ENCODE peak calls at places on chromosomes 1 and 21, in six cellular contexts. D is foreskin fibroblast, H is cardiac fibroblast, B is hepatocyte, C is AG04450, V is fibroblast of the aortic adventitia. N is an unnamed sample.
A peak's percentile ranks its signal among the peaks of the same experiment; 100 is the strongest.

GRCh38 chr1:39745016-39745670 is 6.5 kb downstream of the PPIE start:
- DNase-seq in D (no peak), H (no peak), B (no peak), C (no peak), V (no peak), N (no peak)

GRCh38 chr21:36879827-36880226 is 86.6 kb downstream of the HLCS start:
- DNase-seq in D (no peak), H (no peak), B (no peak), C (no peak), V (no peak), N (no peak)

GRCh38 chr21:33025471-33026298 is at the start of gene OLIG2:
- DNase-seq in D (peak; percentile 15), H (no peak), B (no peak), C (no peak), V (no peak), N (no peak)

GRCh38 chr1:248886237-248886895 is 19.7 kb upstream of the PGBD2 start:
- DNase-seq in D (peak; percentile 51), H (peak; percentile 54), B (no peak), C (no peak), V (peak; percentile 38), N (peak; percentile 56)

GRCh38 chr1:108686609-108687313 is 5.3 kb upstream of the PRPF38B start:
- DNase-seq in D (peak; percentile 88), H (peak; percentile 57), B (no peak), C (no peak), V (peak; percentile 92), N (peak; percentile 89)

GRCh38 chr1:152645146-152645545 is 18.0 kb upstream of the LCE2D start:
- DNase-seq in D (no peak), H (no peak), B (no peak), C (no peak), V (no peak), N (no peak)

GRCh38 chr1:45327644-45328515 is 1.2 kb downstream of the HPDL start:
- DNase-seq in D (peak; percentile 23), H (no peak), B (no peak), C (no peak), V (no peak), N (no peak)

GRCh38 chr1:198903203-198903602 is 264.4 kb downstream of the PTPRC start:
- DNase-seq in D (no peak), H (peak; percentile 37), B (peak; percentile 12), C (no peak), V (peak; percentile 49), N (peak; percentile 64)

GRCh38 chr1:230169454-230170152 is 102.6 kb downstream of the GALNT2 start:
- DNase-seq in D (no peak), H (no peak), B (no peak), C (no peak), V (peak; percentile 44), N (no peak)

GRCh38 chr1:157142765-157143423 is 4.7 kb upstream of the ETV3 start:
- DNase-seq in D (no peak), H (no peak), B (no peak), C (no peak), V (no peak), N (no peak)

GRCh38 chr1:53599461-53599860 is 139.5 kb downstream of the GLIS1 start:
- DNase-seq in D (no peak), H (no peak), B (no peak), C (no peak), V (no peak), N (no peak)

GRCh38 chr1:116254001-116254400 is 119.0 kb upstream of the ATP1A1 start:
- DNase-seq in D (no peak), H (no peak), B (no peak), C (no peak), V (no peak), N (no peak)

GRCh38 chr1:111179968-111180533 is 20.4 kb downstream of the DENND2D start:
- DNase-seq in D (no peak), H (no peak), B (no peak), C (no peak), V (no peak), N (no peak)

GRCh38 chr1:47942238-47942629 is 55.0 kb downstream of the TRABD2B start:
- DNase-seq in D (no peak), H (no peak), B (no peak), C (no peak), V (no peak), N (no peak)

GRCh38 chr1:179353546-179353945 is 12.2 kb upstream of the AXDND1 start:
- DNase-seq in D (peak; percentile 84), H (peak; percentile 95), B (peak; percentile 33), C (peak; percentile 56), V (peak; percentile 95), N (peak; percentile 84)

GRCh38 chr1:22870201-22870871 is 102.3 kb downstream of the LACTBL1 start:
- DNase-seq in D (peak; percentile 27), H (peak; percentile 67), B (no peak), C (no peak), V (peak; percentile 46), N (no peak)

GRCh38 chr1:20059847-20060246 is 10.1 kb upstream of the PLA2G5 start:
- DNase-seq in D (no peak), H (no peak), B (no peak), C (no peak), V (no peak), N (no peak)

GRCh38 chr1:212878418-212878817 is 20.3 kb downstream of the FLVCR1 start:
- DNase-seq in D (no peak), H (no peak), B (no peak), C (no peak), V (no peak), N (no peak)

GRCh38 chr21:32083175-32083574 is 195.7 kb downstream of the MIS18A start:
- DNase-seq in D (no peak), H (peak; percentile 8), B (no peak), C (no peak), V (no peak), N (no peak)

DNA sequence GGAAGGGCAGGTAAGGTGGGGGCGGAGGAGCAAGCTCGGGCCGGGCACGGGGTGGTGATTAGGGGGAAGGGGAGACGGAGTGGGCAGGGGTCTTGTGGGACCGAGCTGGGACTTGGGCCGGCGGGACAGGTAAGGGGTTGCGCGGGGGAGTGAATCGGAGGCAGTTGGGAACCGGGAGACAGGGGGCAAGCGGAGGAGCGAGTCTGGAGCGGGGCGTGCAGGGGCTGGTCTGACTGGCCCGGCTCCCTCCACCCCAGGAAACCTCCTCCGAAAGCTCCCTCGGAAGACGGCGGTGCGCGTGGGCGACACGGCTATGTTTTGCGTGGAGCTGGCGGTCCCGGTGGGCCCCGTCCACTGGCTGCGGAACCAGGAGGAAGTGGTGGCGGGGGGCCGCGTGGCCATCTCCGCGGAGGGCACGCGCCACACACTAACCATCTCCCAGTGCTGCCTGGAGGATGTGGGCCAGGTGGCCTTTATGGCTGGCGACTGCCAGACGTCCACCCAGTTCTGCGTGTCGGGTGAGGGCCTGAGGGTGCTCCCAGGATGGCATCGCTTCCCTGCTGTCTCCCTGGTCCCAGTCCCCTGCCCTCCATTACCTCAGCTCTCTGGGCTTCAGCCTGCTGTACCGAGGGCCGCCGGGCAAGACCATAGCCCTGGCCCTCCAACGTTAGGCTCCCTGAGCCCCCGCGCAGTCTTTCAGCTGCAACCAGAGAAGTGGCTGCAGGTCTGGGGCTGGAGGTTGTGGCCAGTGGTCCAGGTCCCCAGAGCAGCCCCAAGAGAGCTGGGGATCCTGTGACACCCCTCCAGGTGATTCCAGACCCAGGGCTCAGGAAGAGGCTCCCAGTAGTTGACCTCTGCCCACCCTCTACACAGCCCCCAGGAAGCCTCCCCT is 6.3 kb downstream of the OBSCN start:
- DNase-seq in D (no peak), H (no peak), B (no peak), C (no peak), V (no peak), N (no peak)
- H3K4me3 ChIP-seq in D (peak overlapping the region; percentile 37), H (peak overlapping the region; percentile 40), B (peak overlapping the region; percentile 45), C (peak overlapping the region; percentile 73), V (peak overlapping the region; percentile 13), N (peak overlapping the region; percentile 33)

GRCh38 chr1:54768093-54768492 is 3.8 kb upstream of the PARS2 start:
- DNase-seq in D (peak; percentile 25), H (peak; percentile 13), B (no peak), C (no peak), V (peak; percentile 26), N (no peak)
- TF ChIP-seq CTCF in D (no peak), H (no peak), B (peak; percentile 11), C (peak; percentile 22), V (no peak), N (no peak)

GRCh38 chr1:149884433-149885363 is 14.7 kb upstream of the BOLA1 start:
- DNase-seq in D (peak; percentile 45), H (peak; percentile 33), B (peak; percentile 28), C (no peak), V (peak; percentile 34), N (peak; percentile 5)

GRCh38 chr1:149881876-149882275 is 17.5 kb upstream of the BOLA1 start:
- DNase-seq in D (no peak), H (no peak), B (no peak), C (no peak), V (no peak), N (no peak)

GRCh38 chr1:149886396-149887195 is 12.8 kb upstream of the BOLA1 start:
- DNase-seq in D (peak; percentile 99), H (peak; percentile 100), B (peak; percentile 97), C (peak; percentile 99), V (peak; percentile 100), N (peak; percentile 100)

GRCh38 chr1:149885364-149886111 is 13.8 kb upstream of the BOLA1 start:
- DNase-seq in D (peak; percentile 93), H (peak; percentile 84), B (peak; percentile 80), C (peak; percentile 20), V (peak; percentile 83), N (peak; percentile 80)

DNA sequence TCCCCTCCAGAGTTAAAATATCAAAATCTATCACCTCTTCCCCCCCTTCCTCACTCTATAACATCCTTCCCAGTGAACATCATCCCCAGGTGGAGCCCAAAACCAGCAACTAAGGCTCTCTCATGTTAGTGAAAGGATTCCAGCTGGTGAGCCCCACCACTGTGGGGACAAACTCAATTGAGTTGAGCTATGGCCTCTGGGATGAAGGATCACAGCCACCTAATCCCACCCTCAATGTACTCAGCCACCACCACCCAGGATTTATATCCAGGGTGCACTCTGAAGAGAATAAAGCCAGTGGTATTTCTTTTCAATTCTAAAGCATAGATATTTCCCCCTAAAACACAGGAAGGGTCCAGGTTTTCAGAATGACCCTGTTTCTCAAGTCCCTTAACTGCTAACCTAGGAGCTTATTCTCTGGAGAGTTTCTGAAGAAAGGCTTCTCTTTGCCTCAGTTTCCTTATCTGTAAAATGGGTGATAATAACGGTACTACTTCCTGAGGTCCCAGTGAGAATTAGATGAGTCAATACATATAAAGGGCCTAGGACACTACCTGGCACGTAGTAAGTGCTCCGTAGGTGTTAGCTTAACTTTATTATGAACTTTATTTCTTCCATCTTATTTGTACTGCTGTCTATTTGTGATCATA is 15.6 kb upstream of the BOLA1 start:
- DNase-seq in D (no peak), H (no peak), B (no peak), C (no peak), V (no peak), N (no peak)
- H3K4me3 ChIP-seq in D (no peak overlapping the region), H (no peak overlapping the region), B (peak overlapping the region; percentile 83), C (no peak overlapping the region), V (no peak overlapping the region), N (no peak overlapping the region)

GRCh38 chr1:101140041-101140718 is 96.6 kb upstream of the S1PR1 start:
- DNase-seq in D (no peak), H (no peak), B (no peak), C (no peak), V (no peak), N (no peak)

GRCh38 chr1:101137144-101138126 is 99.4 kb upstream of the S1PR1 start:
- DNase-seq in D (peak; percentile 46), H (peak; percentile 79), B (no peak), C (no peak), V (peak; percentile 74), N (peak; percentile 89)

GRCh38 chr1:101139130-101139529 is 97.7 kb upstream of the S1PR1 start:
- DNase-seq in D (no peak), H (no peak), B (no peak), C (no peak), V (no peak), N (no peak)

GRCh38 chr1:101135526-101135925 is 101.3 kb upstream of the S1PR1 start:
- DNase-seq in D (no peak), H (no peak), B (no peak), C (no peak), V (no peak), N (no peak)

GRCh38 chr1:101136739-101137138 is 100.1 kb upstream of the S1PR1 start:
- DNase-seq in D (peak; percentile 12), H (peak; percentile 54), B (no peak), C (no peak), V (peak; percentile 47), N (peak; percentile 30)
- TF ChIP-seq CTCF in D (no peak), H (peak; percentile 20), B (peak; percentile 16), C (peak; percentile 16), V (peak; percentile 33), N (peak; percentile 35)